ENCODE peak calls at places on chromosome 22, in four cellular contexts. One of them, this sample, is unnamed.
A peak's percentile ranks its signal among the peaks of the same experiment; 100 is the strongest.

GRCh38 chr22:24230911-24231656 is 13.8 kb downstream of the GGT5 start:
- DNase-seq in endodermal cell: peak; percentile 96
- DNase-seq in brain microvascular endothelial cell: no peak
- DNase-seq in activated B cell treated with CpG ODN at 0.5 μM for 24 hours: peak; percentile 61
- DNase-seq in this sample: peak; percentile 36

GRCh38 chr22:45162531-45162930 is 1.2 kb upstream of the NUP50 start:
- DNase-seq in endodermal cell: peak; percentile 67
- DNase-seq in activated B cell treated with CpG ODN at 0.5 μM for 24 hours: no peak
- DNase-seq in brain microvascular endothelial cell: no peak
- DNase-seq in this sample: no peak

GRCh38 chr22:47047321-47048122 is 285.1 kb downstream of the TBC1D22A start:
- DNase-seq in brain microvascular endothelial cell: no peak
- DNase-seq in activated B cell treated with CpG ODN at 0.5 μM for 24 hours: no peak
- DNase-seq in endodermal cell: no peak
- DNase-seq in this sample: no peak

GRCh38 chr22:27129266-27129665 is 471.9 kb downstream of the MIAT start:
- DNase-seq in activated B cell treated with CpG ODN at 0.5 μM for 24 hours: no peak
- DNase-seq in endodermal cell: no peak
- DNase-seq in brain microvascular endothelial cell: peak; percentile 74
- DNase-seq in this sample: no peak

GRCh38 chr22:41516462-41516861 is 27.8 kb downstream of the POLR3H start:
- DNase-seq in brain microvascular endothelial cell: no peak
- DNase-seq in endodermal cell: no peak
- DNase-seq in activated B cell treated with CpG ODN at 0.5 μM for 24 hours: no peak
- DNase-seq in this sample: no peak

GRCh38 chr22:23603266-23603665 is 23.2 kb upstream of the IGLL1 start:
- DNase-seq in activated B cell treated with CpG ODN at 0.5 μM for 24 hours: no peak
- DNase-seq in brain microvascular endothelial cell: no peak
- DNase-seq in endodermal cell: no peak
- DNase-seq in this sample: no peak

GRCh38 chr22:25900880-25901279 is 158.9 kb downstream of the MYO18B start:
- DNase-seq in endodermal cell: no peak
- DNase-seq in activated B cell treated with CpG ODN at 0.5 μM for 24 hours: no peak
- DNase-seq in brain microvascular endothelial cell: no peak
- DNase-seq in this sample: no peak

GRCh38 chr22:47156352-47157092 is 394.1 kb downstream of the TBC1D22A start:
- DNase-seq in endodermal cell: no peak
- DNase-seq in brain microvascular endothelial cell: no peak
- DNase-seq in activated B cell treated with CpG ODN at 0.5 μM for 24 hours: no peak
- DNase-seq in this sample: no peak

GRCh38 chr22:46654927-46655595 is 34.9 kb downstream of the GRAMD4 start:
- DNase-seq in endodermal cell: no peak
- DNase-seq in brain microvascular endothelial cell: no peak
- DNase-seq in activated B cell treated with CpG ODN at 0.5 μM for 24 hours: no peak
- DNase-seq in this sample: no peak

GRCh38 chr22:46861968-46862367 is 99.5 kb downstream of the TBC1D22A start:
- DNase-seq in endodermal cell: peak; percentile 33
- DNase-seq in activated B cell treated with CpG ODN at 0.5 μM for 24 hours: no peak
- DNase-seq in brain microvascular endothelial cell: no peak
- DNase-seq in this sample: no peak

GRCh38 chr22:33090836-33091235 is 32.7 kb upstream of the SYN3 start:
- DNase-seq in endodermal cell: no peak
- DNase-seq in activated B cell treated with CpG ODN at 0.5 μM for 24 hours: no peak
- DNase-seq in brain microvascular endothelial cell: no peak
- DNase-seq in this sample: no peak

DNA sequence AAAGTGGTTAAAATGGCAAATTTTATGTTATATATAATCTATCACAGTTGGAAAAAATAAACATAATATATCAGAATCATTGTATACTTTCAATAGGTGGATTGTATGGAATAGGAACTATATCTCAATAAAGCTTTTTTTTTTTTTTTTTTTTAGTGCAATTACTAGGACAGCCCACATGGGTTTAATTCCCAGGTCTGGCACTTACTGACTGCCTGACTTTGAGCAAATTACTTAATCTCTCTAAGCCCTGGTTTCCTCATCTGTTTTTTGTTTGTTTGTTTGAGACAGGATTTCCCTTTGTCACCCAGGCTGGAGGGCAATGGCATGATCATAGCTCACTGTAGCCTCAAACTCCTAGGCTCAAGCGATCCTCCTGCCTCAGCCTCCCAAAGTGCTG is 26.1 kb upstream of the BAIAP2L2 start:
- DNase-seq in endodermal cell: no peak
- DNase-seq in brain microvascular endothelial cell: no peak
- DNase-seq in activated B cell treated with CpG ODN at 0.5 μM for 24 hours: no peak
- DNase-seq in this sample: no peak
- TF ChIP-seq CTCF in endodermal cell: peak; percentile 39
- TF ChIP-seq CTCF in brain microvascular endothelial cell: no peak
- TF ChIP-seq CTCF in activated B cell treated with CpG ODN at 0.5 μM for 24 hours: no peak
- TF ChIP-seq CTCF in this sample: no peak

GRCh38 chr22:39300198-39300830 is 19.1 kb downstream of the RPL3 start:
- DNase-seq in endodermal cell: peak; percentile 80
- DNase-seq in brain microvascular endothelial cell: no peak
- DNase-seq in activated B cell treated with CpG ODN at 0.5 μM for 24 hours: no peak
- DNase-seq in this sample: no peak
- TF ChIP-seq CTCF in endodermal cell: peak; percentile 39
- TF ChIP-seq CTCF in brain microvascular endothelial cell: no peak
- TF ChIP-seq CTCF in activated B cell treated with CpG ODN at 0.5 μM for 24 hours: no peak
- TF ChIP-seq CTCF in this sample: no peak

DNA sequence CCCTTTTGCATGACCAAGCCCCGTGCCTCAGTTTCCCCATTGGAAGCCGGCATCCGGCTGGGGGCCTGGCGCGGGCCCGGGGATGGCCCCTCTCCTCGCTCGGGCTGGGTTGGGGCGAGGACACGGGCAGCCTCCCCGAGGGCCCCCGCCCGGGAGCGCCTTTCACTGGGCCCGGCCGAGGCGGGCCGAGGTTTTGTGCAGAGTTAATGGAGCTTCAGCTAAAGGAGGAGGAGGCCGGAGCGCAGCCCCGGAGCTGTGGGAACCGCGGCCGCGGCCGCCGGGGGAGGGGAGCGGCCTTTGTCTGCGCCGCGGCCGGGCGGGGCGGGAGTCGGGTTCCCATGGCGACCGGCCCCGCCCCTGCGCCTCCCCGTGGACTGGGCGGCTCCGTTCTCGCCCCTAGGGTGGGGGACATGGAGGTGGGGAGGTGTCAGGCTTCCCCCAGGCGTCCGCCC is 1.4 kb upstream of the MAPK11 start:
- DNase-seq in brain microvascular endothelial cell: no peak
- DNase-seq in activated B cell treated with CpG ODN at 0.5 μM for 24 hours: peak; percentile 56
- DNase-seq in endodermal cell: peak; percentile 88
- DNase-seq in this sample: no peak
- TF ChIP-seq CTCF in brain microvascular endothelial cell: peak; percentile 11
- TF ChIP-seq CTCF in activated B cell treated with CpG ODN at 0.5 μM for 24 hours: no peak
- TF ChIP-seq CTCF in endodermal cell: peak; percentile 15
- TF ChIP-seq CTCF in this sample: peak; percentile 20

DNA sequence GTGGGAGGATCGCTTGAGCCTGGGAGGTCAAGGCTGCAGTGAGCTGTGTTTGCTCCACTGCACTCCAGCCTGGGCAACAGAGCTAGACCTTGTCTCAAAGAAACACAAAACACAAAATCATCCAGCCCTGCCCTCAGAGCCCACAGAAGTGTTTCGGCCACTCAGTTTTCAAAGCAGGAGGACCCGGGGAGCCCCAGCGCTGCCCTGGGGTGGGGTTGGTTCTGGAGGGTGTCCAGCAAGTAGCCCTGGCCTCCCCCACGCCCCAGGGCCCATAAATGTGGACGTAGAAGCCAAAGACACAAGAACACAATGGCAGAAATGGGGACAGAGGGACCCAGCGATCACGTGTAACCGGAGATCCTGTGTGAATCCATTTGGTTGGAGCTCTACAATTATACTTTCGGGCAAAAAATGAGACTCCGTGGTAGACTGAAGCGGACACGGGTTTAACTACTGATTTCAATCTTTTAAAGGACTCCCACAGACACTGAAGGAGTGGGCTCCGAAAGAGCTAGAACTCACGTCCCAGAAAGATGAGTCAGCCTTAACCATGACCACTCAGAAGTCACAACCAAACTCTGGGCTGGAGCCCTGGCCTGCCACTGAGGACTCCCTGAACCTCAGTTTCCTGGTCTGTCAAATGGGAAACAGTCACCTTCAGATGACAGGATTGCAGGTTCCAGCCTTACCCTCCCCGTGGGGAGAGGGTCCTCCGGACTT is 9.0 kb upstream of the CYTH4 start:
- DNase-seq in endodermal cell: no peak
- DNase-seq in brain microvascular endothelial cell: peak; percentile 74
- DNase-seq in activated B cell treated with CpG ODN at 0.5 μM for 24 hours: no peak
- DNase-seq in this sample: no peak
- TF ChIP-seq CTCF in endodermal cell: no peak
- TF ChIP-seq CTCF in brain microvascular endothelial cell: no peak
- TF ChIP-seq CTCF in activated B cell treated with CpG ODN at 0.5 μM for 24 hours: no peak
- TF ChIP-seq CTCF in this sample: no peak

DNA sequence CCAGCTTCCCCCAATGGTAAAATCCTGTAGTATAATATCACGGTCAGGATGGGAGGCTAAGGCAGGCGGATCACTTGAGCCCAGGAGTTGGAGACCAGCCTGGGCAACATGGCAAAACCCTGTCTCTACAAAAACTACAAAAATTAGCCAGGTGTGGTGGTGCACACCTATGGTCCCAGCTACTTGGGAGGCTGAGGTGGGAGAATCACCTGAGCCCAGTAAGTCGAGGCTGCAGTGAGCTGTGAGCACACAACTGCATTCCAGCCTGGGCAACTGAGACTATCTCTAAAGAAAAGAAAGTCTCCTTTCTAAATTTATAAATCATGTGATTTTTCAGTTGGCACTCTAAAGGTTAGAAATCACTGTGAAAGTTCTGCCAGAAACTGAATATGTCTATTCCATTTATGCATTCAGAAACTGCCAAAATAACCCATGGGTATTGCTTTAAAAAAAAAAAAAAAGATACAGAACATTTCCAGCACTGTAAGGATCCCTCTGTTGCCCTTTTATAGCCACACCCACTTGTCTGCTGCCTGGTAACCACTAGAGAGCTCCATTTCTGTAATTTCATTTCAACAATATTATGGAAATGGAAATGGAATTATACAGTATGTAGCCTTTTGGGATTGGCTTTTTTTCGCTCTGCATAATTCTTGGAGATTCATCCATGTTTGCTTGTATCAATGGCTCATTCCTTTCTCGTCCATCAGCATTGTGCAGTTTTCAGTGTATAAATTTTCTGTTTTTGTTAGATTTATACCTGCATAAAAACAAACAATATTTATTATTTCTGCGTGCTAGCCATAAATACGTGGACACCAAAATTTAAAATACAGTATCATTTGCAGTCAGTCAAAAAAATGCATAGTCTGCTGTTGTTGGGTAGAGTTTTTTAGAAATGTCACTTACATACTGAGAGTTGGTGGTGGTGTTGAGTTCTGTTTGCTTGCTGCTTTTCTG is 9.4 kb downstream of the CDC45 start:
- DNase-seq in endodermal cell: no peak
- DNase-seq in activated B cell treated with CpG ODN at 0.5 μM for 24 hours: no peak
- DNase-seq in brain microvascular endothelial cell: peak; percentile 9
- DNase-seq in this sample: no peak
- TF ChIP-seq CTCF in endodermal cell: no peak
- TF ChIP-seq CTCF in activated B cell treated with CpG ODN at 0.5 μM for 24 hours: no peak
- TF ChIP-seq CTCF in brain microvascular endothelial cell: peak; percentile 36
- TF ChIP-seq CTCF in this sample: no peak

GRCh38 chr22:29030618-29031235 is 30.9 kb downstream of the C22orf31 start:
- DNase-seq in endodermal cell: peak; percentile 93
- DNase-seq in activated B cell treated with CpG ODN at 0.5 μM for 24 hours: no peak
- DNase-seq in brain microvascular endothelial cell: peak; percentile 59
- DNase-seq in this sample: peak; percentile 39

GRCh38 chr22:29032014-29032475 is 29.6 kb downstream of the C22orf31 start:
- DNase-seq in activated B cell treated with CpG ODN at 0.5 μM for 24 hours: no peak
- DNase-seq in brain microvascular endothelial cell: no peak
- DNase-seq in endodermal cell: peak; percentile 69
- DNase-seq in this sample: no peak

GRCh38 chr22:29030016-29030617 is 31.5 kb downstream of the C22orf31 start:
- DNase-seq in endodermal cell: peak; percentile 62
- DNase-seq in activated B cell treated with CpG ODN at 0.5 μM for 24 hours: no peak
- DNase-seq in brain microvascular endothelial cell: no peak
- DNase-seq in this sample: no peak

GRCh38 chr22:29032584-29032983 is 29.0 kb downstream of the C22orf31 start:
- DNase-seq in endodermal cell: no peak
- DNase-seq in activated B cell treated with CpG ODN at 0.5 μM for 24 hours: no peak
- DNase-seq in brain microvascular endothelial cell: no peak
- DNase-seq in this sample: no peak

GRCh38 chr22:29031236-29031982 is 30.2 kb downstream of the C22orf31 start:
- DNase-seq in activated B cell treated with CpG ODN at 0.5 μM for 24 hours: no peak
- DNase-seq in endodermal cell: peak; percentile 89
- DNase-seq in brain microvascular endothelial cell: peak; percentile 96
- DNase-seq in this sample: no peak
- TF ChIP-seq CTCF in activated B cell treated with CpG ODN at 0.5 μM for 24 hours: no peak
- TF ChIP-seq CTCF in endodermal cell: peak; percentile 64
- TF ChIP-seq CTCF in brain microvascular endothelial cell: peak; percentile 50
- TF ChIP-seq CTCF in this sample: peak; percentile 37

DNA sequence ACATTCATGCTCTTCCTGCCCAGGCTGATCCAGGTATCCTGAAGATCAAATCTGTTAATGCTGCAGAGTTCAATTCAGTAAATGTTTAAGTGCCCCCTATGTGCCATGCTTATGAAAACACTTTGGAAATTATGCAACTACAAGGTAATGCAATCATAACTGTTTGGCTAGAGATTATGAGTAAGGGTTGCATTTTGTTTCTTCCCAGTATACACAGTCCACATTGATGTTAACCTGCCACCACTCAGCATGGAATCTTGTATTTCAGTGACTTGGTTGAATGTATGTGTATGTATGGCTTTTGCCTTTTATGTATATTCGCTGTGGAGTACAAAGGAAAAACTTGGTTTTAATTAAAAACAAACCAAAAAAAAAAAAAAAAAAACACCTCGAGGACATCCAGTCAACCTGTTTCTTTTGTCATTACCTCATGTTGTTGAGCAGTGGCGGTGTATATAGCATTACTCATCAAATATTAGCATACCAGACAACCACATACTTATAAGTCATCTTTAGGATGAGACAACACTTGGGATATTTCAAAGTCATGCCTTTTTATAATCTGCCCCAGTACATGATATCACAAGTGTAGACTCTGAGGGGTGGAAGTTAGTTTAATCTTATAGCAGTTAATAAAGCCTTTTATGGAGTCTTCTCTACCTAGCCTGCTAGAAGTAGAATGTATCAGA is 86.1 kb upstream of the HORMAD2 start:
- DNase-seq in endodermal cell: no peak
- DNase-seq in activated B cell treated with CpG ODN at 0.5 μM for 24 hours: no peak
- DNase-seq in brain microvascular endothelial cell: peak; percentile 79
- DNase-seq in this sample: no peak
- TF ChIP-seq CTCF in endodermal cell: no peak
- TF ChIP-seq CTCF in activated B cell treated with CpG ODN at 0.5 μM for 24 hours: no peak
- TF ChIP-seq CTCF in brain microvascular endothelial cell: no peak
- TF ChIP-seq CTCF in this sample: no peak

GRCh38 chr22:48803993-48804810 is 1023.5 kb downstream of the BRD1 start:
- DNase-seq in brain microvascular endothelial cell: no peak
- DNase-seq in endodermal cell: peak; percentile 51
- DNase-seq in activated B cell treated with CpG ODN at 0.5 μM for 24 hours: no peak
- DNase-seq in this sample: no peak
- TF ChIP-seq CTCF in brain microvascular endothelial cell: no peak
- TF ChIP-seq CTCF in endodermal cell: peak; percentile 46
- TF ChIP-seq CTCF in activated B cell treated with CpG ODN at 0.5 μM for 24 hours: no peak
- TF ChIP-seq CTCF in this sample: peak; percentile 26